ENCODE peak calls at places on chromosomes 16 and 17, in five cellular contexts. A, M, X, Y and O are unnamed samples.

GRCh38 chr17:33266116-33266515 is 27.0 kb downstream of the ASIC2 start:
- DNase-seq in X (peak), Y (no peak), A (no peak), M (no peak), O (no peak)

GRCh38 chr16:23149267-23149992 is at the start of gene USP31:
- DNase-seq in Y (peak), M (peak), X (peak), A (peak), O (peak)

GRCh38 chr17:40707720-40708119 is 4.2 kb upstream of the KRT24 start:
- DNase-seq in X (no peak), A (peak), M (peak), Y (no peak), O (no peak)

GRCh38 chr17:8622191-8622590 is 8.3 kb downstream of the MYH10 start:
- DNase-seq in X (peak), Y (no peak), M (no peak), A (peak), O (no peak)

GRCh38 chr17:29844339-29845048 is 85.5 kb downstream of the SSH2 start:
- DNase-seq in X (peak), M (no peak), Y (no peak), A (peak), O (no peak)

GRCh38 chr16:25155553-25156460 is 44.3 kb downstream of the LCMT1 start:
- DNase-seq in Y (no peak), A (peak), X (peak), M (no peak), O (no peak)

GRCh38 chr16:35533683-35534082 is 2074.3 kb downstream of the TP53TG3F start:
- DNase-seq in Y (no peak), M (no peak), A (no peak), X (no peak), O (no peak)

GRCh38 chr16:31458073-31458834 is 1.0 kb upstream of the ARMC5 start:
- DNase-seq in M (peak), A (peak), Y (peak), X (peak), O (peak)

GRCh38 chr16:11211061-11211976 is 44.7 kb downstream of the SOCS1 start:
- DNase-seq in X (no peak), M (peak), A (no peak), Y (no peak), O (no peak)

GRCh38 chr17:38879878-38880727 is 10.2 kb downstream of the LASP1 start:
- DNase-seq in X (peak), M (no peak), A (peak), Y (no peak), O (no peak)

GRCh38 chr17:77049440-77049839 is 91.3 kb upstream of the SEC14L1 start:
- DNase-seq in X (peak), A (peak), Y (no peak), M (no peak), O (no peak)

GRCh38 chr17:74163271-74163821 is 40.1 kb upstream of the RPL38 start:
- DNase-seq in M (no peak), X (no peak), Y (no peak), A (no peak), O (no peak)

GRCh38 chr16:57669476-57670162 is 1.5 kb downstream of the ADGRG3 start:
- DNase-seq in X (no peak), A (no peak), Y (no peak), M (no peak), O (no peak)

GRCh38 chr17:32491371-32492280 is 4.8 kb downstream of the CDK5R1 start:
- DNase-seq in Y (no peak), M (no peak), X (no peak), A (no peak), O (no peak)

GRCh38 chr17:40516581-40517285 is 15.3 kb upstream of the TNS4 start:
- DNase-seq in X (peak), M (no peak), Y (no peak), A (peak), O (peak)

GRCh38 chr17:80905586-80906230 is 85.9 kb upstream of the CHMP6 start:
- DNase-seq in A (no peak), M (no peak), X (no peak), Y (no peak), O (no peak)

GRCh38 chr17:71757156-71757555 is 363.7 kb upstream of the SOX9 start:
- DNase-seq in Y (no peak), M (no peak), X (no peak), A (no peak), O (no peak)

GRCh38 chr17:67912656-67913055 is 83.6 kb downstream of the C17orf58 start:
- DNase-seq in A (no peak), M (no peak), X (no peak), Y (no peak), O (no peak)

GRCh38 chr17:49556183-49556943 is 19.3 kb upstream of the NXPH3 start:
- DNase-seq in A (peak), Y (peak), X (peak), M (peak), O (peak)

GRCh38 chr17:48385303-48385702 is 44.7 kb downstream of the SKAP1 start:
- DNase-seq in A (no peak), Y (no peak), M (no peak), X (no peak), O (no peak)

GRCh38 chr17:48148029-48148759 is 40.6 kb downstream of the SNX11 start:
- DNase-seq in A (no peak), X (no peak), Y (no peak), M (no peak), O (no peak)

GRCh38 chr17:82321947-82322466 is 4.6 kb upstream of the CD7 start:
- DNase-seq in Y (no peak), X (no peak), M (no peak), A (no peak), O (no peak)

GRCh38 chr16:86060381-86061317 is 161.7 kb downstream of the IRF8 start:
- DNase-seq in M (no peak), Y (no peak), A (no peak), X (no peak), O (no peak)

GRCh38 chr16:54488729-54489128 is 202.1 kb upstream of the IRX3 start:
- DNase-seq in X (no peak), M (no peak), Y (no peak), A (no peak), O (no peak)